ENCODE peak calls at places on chromosome 16, in six cellular contexts. One of them, this sample, is unnamed.

GRCh38 chr16:12674096-12674495 is 129.6 kb downstream of the CPPED1 start:
- DNase-seq in NCI-H748 treated with DMSO at 0.1 percent for 48 hours: no peak
- DNase-seq in activated T-helper 9 cell treated with anti-CD3 and anti-CD28 coated beads, Interleukin-2, amount 50 U/mL, for 16 hours: no peak
- DNase-seq in ACHN: no peak
- DNase-seq in left ventricle myocardium superior: no peak
- DNase-seq in HS-27A: no peak
- DNase-seq in this sample: no peak

GRCh38 chr16:11032000-11032921 is 87.9 kb downstream of the CLEC16A start:
- DNase-seq in NCI-H748 treated with DMSO at 0.1 percent for 48 hours: no peak
- DNase-seq in activated T-helper 9 cell treated with anti-CD3 and anti-CD28 coated beads, Interleukin-2, amount 50 U/mL, for 16 hours: no peak
- DNase-seq in ACHN: no peak
- DNase-seq in left ventricle myocardium superior: peak; percentile 60
- DNase-seq in HS-27A: no peak
- DNase-seq in this sample: no peak

GRCh38 chr16:85982563-85982939 is 83.6 kb downstream of the IRF8 start:
- DNase-seq in NCI-H748 treated with DMSO at 0.1 percent for 48 hours: no peak
- DNase-seq in activated T-helper 9 cell treated with anti-CD3 and anti-CD28 coated beads, Interleukin-2, amount 50 U/mL, for 16 hours: no peak
- DNase-seq in ACHN: no peak
- DNase-seq in left ventricle myocardium superior: peak; percentile 66
- DNase-seq in HS-27A: no peak
- DNase-seq in this sample: no peak

GRCh38 chr16:54936086-54936978 is 5.7 kb downstream of the IRX5 start:
- DNase-seq in NCI-H748 treated with DMSO at 0.1 percent for 48 hours: peak; percentile 27
- DNase-seq in activated T-helper 9 cell treated with anti-CD3 and anti-CD28 coated beads, Interleukin-2, amount 50 U/mL, for 16 hours: no peak
- DNase-seq in ACHN: no peak
- DNase-seq in left ventricle myocardium superior: peak; percentile 54
- DNase-seq in HS-27A: no peak
- DNase-seq in this sample: no peak

GRCh38 chr16:101586-101985 is 23.6 kb downstream of the MPG start:
- DNase-seq in NCI-H748 treated with DMSO at 0.1 percent for 48 hours: no peak
- DNase-seq in activated T-helper 9 cell treated with anti-CD3 and anti-CD28 coated beads, Interleukin-2, amount 50 U/mL, for 16 hours: no peak
- DNase-seq in ACHN: no peak
- DNase-seq in left ventricle myocardium superior: no peak
- DNase-seq in HS-27A: no peak
- DNase-seq in this sample: no peak

GRCh38 chr16:25126820-25127232 is 15.3 kb downstream of the LCMT1 start:
- DNase-seq in NCI-H748 treated with DMSO at 0.1 percent for 48 hours: no peak
- DNase-seq in activated T-helper 9 cell treated with anti-CD3 and anti-CD28 coated beads, Interleukin-2, amount 50 U/mL, for 16 hours: no peak
- DNase-seq in ACHN: peak; percentile 86
- DNase-seq in left ventricle myocardium superior: no peak
- DNase-seq in HS-27A: no peak
- DNase-seq in this sample: no peak

GRCh38 chr16:54699656-54700055 is 231.0 kb upstream of the IRX5 start:
- DNase-seq in NCI-H748 treated with DMSO at 0.1 percent for 48 hours: no peak
- DNase-seq in activated T-helper 9 cell treated with anti-CD3 and anti-CD28 coated beads, Interleukin-2, amount 50 U/mL, for 16 hours: no peak
- DNase-seq in ACHN: no peak
- DNase-seq in left ventricle myocardium superior: no peak
- DNase-seq in HS-27A: no peak
- DNase-seq in this sample: no peak

GRCh38 chr16:12228607-12229499 is 252.3 kb downstream of the SNX29 start:
- DNase-seq in NCI-H748 treated with DMSO at 0.1 percent for 48 hours: peak; percentile 26
- DNase-seq in activated T-helper 9 cell treated with anti-CD3 and anti-CD28 coated beads, Interleukin-2, amount 50 U/mL, for 16 hours: no peak
- DNase-seq in ACHN: peak; percentile 67
- DNase-seq in left ventricle myocardium superior: peak; percentile 60
- DNase-seq in HS-27A: no peak
- DNase-seq in this sample: peak; percentile 19

GRCh38 chr16:83720213-83720612 is 87.6 kb upstream of the HSBP1 start:
- DNase-seq in NCI-H748 treated with DMSO at 0.1 percent for 48 hours: no peak
- DNase-seq in activated T-helper 9 cell treated with anti-CD3 and anti-CD28 coated beads, Interleukin-2, amount 50 U/mL, for 16 hours: no peak
- DNase-seq in ACHN: no peak
- DNase-seq in left ventricle myocardium superior: no peak
- DNase-seq in HS-27A: no peak
- DNase-seq in this sample: no peak

GRCh38 chr16:69190598-69190997 is 3.6 kb downstream of the SNTB2 start:
- DNase-seq in NCI-H748 treated with DMSO at 0.1 percent for 48 hours: no peak
- DNase-seq in activated T-helper 9 cell treated with anti-CD3 and anti-CD28 coated beads, Interleukin-2, amount 50 U/mL, for 16 hours: no peak
- DNase-seq in ACHN: no peak
- DNase-seq in left ventricle myocardium superior: no peak
- DNase-seq in HS-27A: no peak
- DNase-seq in this sample: no peak

GRCh38 chr16:49859139-49859947 is 3.4 kb upstream of the ZNF423 start:
- DNase-seq in NCI-H748 treated with DMSO at 0.1 percent for 48 hours: no peak
- DNase-seq in activated T-helper 9 cell treated with anti-CD3 and anti-CD28 coated beads, Interleukin-2, amount 50 U/mL, for 16 hours: no peak
- DNase-seq in ACHN: no peak
- DNase-seq in left ventricle myocardium superior: peak; percentile 85
- DNase-seq in HS-27A: no peak
- DNase-seq in this sample: no peak

GRCh38 chr16:86565181-86565631 is 1.4 kb upstream of the FOXC2 start:
- DNase-seq in NCI-H748 treated with DMSO at 0.1 percent for 48 hours: no peak
- DNase-seq in activated T-helper 9 cell treated with anti-CD3 and anti-CD28 coated beads, Interleukin-2, amount 50 U/mL, for 16 hours: no peak
- DNase-seq in ACHN: no peak
- DNase-seq in left ventricle myocardium superior: no peak
- DNase-seq in HS-27A: no peak
- DNase-seq in this sample: no peak

This sample was measured in amygdala.